ENCODE peak calls at places on chromosomes 1 and 21, in seven cellular contexts. S, J, Z, Y, I, V and O are unnamed samples.

GRCh38 chr1:47758341-47759237 is 238.6 kb downstream of the TRABD2B start:
- DNase-seq in J (peak; percentile 46), I (no peak), S (peak; percentile 44), V (no peak), Y (no peak), Z (no peak), O (no peak)

GRCh38 chr21:32256873-32257620 is 21.8 kb downstream of the MIS18A start:
- DNase-seq in Z (no peak), I (peak; percentile 55), J (peak; percentile 81), S (peak; percentile 88), Y (peak; percentile 78), V (peak; percentile 73), O (peak; percentile 69)

GRCh38 chr1:202852163-202852904 is 36.6 kb downstream of the RABIF start:
- DNase-seq in I (peak; percentile 16), S (peak; percentile 64), V (no peak), Y (peak; percentile 8), Z (peak; percentile 58), J (peak; percentile 76), O (peak; percentile 69)

GRCh38 chr1:109307363-109308021 is 681 bp upstream of the MYBPHL start:
- DNase-seq in Z (no peak), S (peak; percentile 70), J (no peak), I (no peak), V (no peak), Y (no peak), O (no peak)

GRCh38 chr1:233386336-233386735 is 58.8 kb downstream of the MAP3K21 start:
- DNase-seq in J (peak; percentile 16), S (no peak), I (no peak), Y (no peak), Z (no peak), V (no peak), O (no peak)

GRCh38 chr1:75855010-75855409 is 58.3 kb downstream of the MSH4 start:
- DNase-seq in V (peak; percentile 9), I (peak; percentile 3), S (no peak), J (peak; percentile 88), Y (peak; percentile 6), Z (no peak), O (peak; percentile 43)

GRCh38 chr1:196466656-196467055 is 141.6 kb downstream of the KCNT2 start:
- DNase-seq in Y (peak; percentile 80), S (no peak), J (peak; percentile 92), I (peak; percentile 13), V (no peak), Z (no peak), O (peak; percentile 85)

GRCh38 chr1:66436378-66437135 is 97.4 kb upstream of the SGIP1 start:
- DNase-seq in I (peak; percentile 88), Z (peak; percentile 64), V (peak; percentile 75), S (no peak), Y (peak; percentile 70), J (peak; percentile 88), O (peak; percentile 94)

GRCh38 chr21:33865176-33865575 is 50.4 kb downstream of the ATP5PO start:
- DNase-seq in Z (no peak), V (no peak), S (no peak), Y (no peak), I (no peak), J (no peak), O (no peak)

GRCh38 chr1:95146637-95147036 is 29.5 kb downstream of the TLCD4 start:
- DNase-seq in J (no peak), S (no peak), V (no peak), Y (no peak), I (no peak), Z (no peak), O (no peak)

GRCh38 chr1:184407816-184408510 is 21.1 kb downstream of the C1orf21 start:
- DNase-seq in Z (no peak), Y (peak; percentile 74), S (no peak), I (no peak), J (peak; percentile 80), V (peak; percentile 37), O (peak; percentile 40)

GRCh38 chr1:63124666-63125191 is 197.6 kb upstream of the FOXD3 start:
- DNase-seq in J (peak; percentile 90), Y (peak; percentile 91), S (no peak), I (peak; percentile 70), V (peak; percentile 52), Z (no peak), O (peak; percentile 79)

GRCh38 chr1:2991753-2992495 is 29.3 kb upstream of the ACTRT2 start:
- DNase-seq in Y (no peak), V (no peak), Z (no peak), I (no peak), J (no peak), S (no peak), O (no peak)

GRCh38 chr1:171141336-171142051 is 43.6 kb upstream of the FMO2 start:
- DNase-seq in J (peak; percentile 96), V (peak; percentile 100), Z (no peak), S (peak; percentile 46), I (peak; percentile 89), Y (no peak), O (peak; percentile 81)

GRCh38 chr1:20472860-20473711 is 12.9 kb downstream of the CAMK2N1 start:
- DNase-seq in Y (peak; percentile 36), I (no peak), Z (peak; percentile 39), V (no peak), J (peak; percentile 41), S (peak; percentile 88), O (peak; percentile 50)

GRCh38 chr1:24641646-24642151 is 1.4 kb upstream of the SRRM1 start:
- DNase-seq in I (no peak), J (peak; percentile 24), Z (peak; percentile 63), V (no peak), S (peak; percentile 48), Y (no peak), O (peak; percentile 36)

GRCh38 chr1:117060441-117061317 is 553 bp downstream of the TTF2 start:
- DNase-seq in S (peak; percentile 74), Y (peak; percentile 20), Z (no peak), J (peak; percentile 63), I (no peak), V (no peak), O (peak; percentile 44)

GRCh38 chr1:39275836-39276507 is 71.5 kb downstream of the MACF1 start:
- DNase-seq in Y (no peak), I (no peak), S (peak; percentile 32), J (peak; percentile 35), V (no peak), Z (no peak), O (no peak)

GRCh38 chr1:177448652-177449351 is 278.0 kb downstream of the BRINP2 start:
- DNase-seq in S (no peak), Y (no peak), J (peak; percentile 11), V (no peak), Z (no peak), I (no peak), O (no peak)

GRCh38 chr1:12014141-12014981 is 4.9 kb upstream of the MIIP start:
- DNase-seq in S (no peak), V (no peak), I (no peak), Z (no peak), Y (peak; percentile 8), J (peak; percentile 64), O (peak; percentile 62)

GRCh38 chr1:192952646-192953045 is 106.5 kb downstream of the UCHL5 start:
- DNase-seq in V (no peak), J (peak; percentile 33), S (no peak), Y (no peak), I (no peak), Z (no peak), O (no peak)

GRCh38 chr1:155078496-155079209 is at the start of gene EFNA3:
- DNase-seq in Z (peak; percentile 78), S (peak; percentile 92), I (no peak), J (peak; percentile 40), V (no peak), Y (no peak), O (peak; percentile 62)

GRCh38 chr1:107662976-107663375 is 302.0 kb downstream of the VAV3 start:
- DNase-seq in Y (no peak), I (peak; percentile 29), S (no peak), Z (no peak), J (no peak), V (peak; percentile 12), O (no peak)

GRCh38 chr1:39104158-39105060 is 78.3 kb downstream of the NDUFS5 start:
- DNase-seq in Z (no peak), I (no peak), S (peak; percentile 60), V (no peak), Y (no peak), J (peak; percentile 46), O (peak; percentile 54)

GRCh38 chr1:52668711-52669110 is 29.4 kb downstream of the COA7 start:
- DNase-seq in Y (no peak), V (no peak), J (no peak), I (no peak), Z (no peak), S (no peak), O (peak; percentile 63)

GRCh38 chr1:25212725-25213124 is 19.6 kb downstream of the SYF2 start:
- DNase-seq in S (no peak), I (no peak), Z (no peak), Y (no peak), J (no peak), V (no peak), O (no peak)

GRCh38 chr1:180081474-180081873 is 73.2 kb upstream of the QSOX1 start:
- DNase-seq in V (no peak), J (no peak), Y (no peak), I (no peak), Z (no peak), S (no peak), O (no peak)